ENCODE peak calls at places on chromosomes 16 and 17, in ten cellular contexts. F is cardiac muscle cell, K is mesenchymal stem cell, I is pancreas, M is tibial nerve, E is GM23248, Q is adrenal gland, L is right atrium auricular region, S is sigmoid colon, P is heart right ventricle. R is an unnamed sample. For H3K9me3, the result is how much of the 10 kb centered on the place peaks cover.

GRCh38 chr16:78837706-78838105 is 738.3 kb downstream of the WWOX start:
- DNase-seq in F (no peak), K (no peak), I (no peak), M (no peak), E (no peak), Q (no peak), L (no peak), S (no peak), P (no peak), R (no peak)

GRCh38 chr17:40519089-40519775 is 17.8 kb upstream of the TNS4 start:
- DNase-seq in F (no peak), K (no peak), I (no peak), M (no peak), E (no peak), Q (no peak), L (no peak), S (peak), P (no peak), R (peak)

GRCh38 chr16:85479972-85480726 is 133.0 kb upstream of the GSE1 start:
- DNase-seq in F (no peak), K (no peak), I (no peak), M (no peak), E (no peak), Q (no peak), L (no peak), S (no peak), P (no peak), R (no peak)

GRCh38 chr16:70746040-70746707 is 54.8 kb downstream of the VAC14 start:
- DNase-seq in F (peak), K (peak), I (peak), M (no peak), E (peak), Q (peak), L (peak), S (peak), P (peak), R (peak)

GRCh38 chr16:30569746-30570325 is 1.7 kb downstream of the ZNF688 start:
- DNase-seq in F (no peak), K (no peak), I (no peak), M (no peak), E (no peak), Q (no peak), L (no peak), S (no peak), P (no peak), R (no peak)

GRCh38 chr17:2594657-2595085 is 1.2 kb downstream of the PAFAH1B1 start:
- DNase-seq in F (peak), K (no peak), I (no peak), M (no peak), E (peak), Q (no peak), L (no peak), S (no peak), P (no peak), R (no peak)

GRCh38 chr17:64077409-64077808 is 52.5 kb downstream of the ERN1 start:
- DNase-seq in F (no peak), K (no peak), I (no peak), M (no peak), E (peak), Q (no peak), L (no peak), S (no peak), P (no peak), R (peak)

GRCh38 chr16:35745821-35746248 is 2286.4 kb downstream of the TP53TG3F start:
- DNase-seq in F (no peak), K (no peak), I (no peak), M (no peak), E (no peak), Q (no peak), L (peak), S (no peak), P (no peak), R (no peak)

GRCh38 chr17:81429353-81429774 is 34.1 kb downstream of the BAHCC1 start:
- DNase-seq in F (peak), K (no peak), I (peak), M (peak), E (peak), Q (peak), L (peak), S (peak), P (peak), R (peak)

GRCh38 chr17:47305302-47305923 is 18.3 kb upstream of the EFCAB13 start:
- DNase-seq in F (peak), K (peak), I (no peak), M (no peak), E (peak), Q (no peak), L (no peak), S (no peak), P (no peak), R (no peak)

GRCh38 chr17:65696739-65697394 is 135.4 kb upstream of the AXIN2 start:
- DNase-seq in F (peak), K (peak), I (no peak), M (no peak), E (peak), Q (no peak), L (no peak), S (no peak), P (no peak), R (no peak)

GRCh38 chr16:72974142-72974769 is 73.7 kb downstream of the ZFHX3 start:
- DNase-seq in F (peak), K (no peak), I (peak), M (no peak), E (no peak), Q (peak), L (no peak), S (no peak), P (no peak), R (no peak)

GRCh38 chr17:79740413-79740812 is 9.7 kb downstream of the ENPP7 start:
- DNase-seq in F (peak), K (peak), I (no peak), M (no peak), E (no peak), Q (no peak), L (no peak), S (no peak), P (no peak), R (no peak)

GRCh38 chr16:82763371-82763770 is 136.6 kb downstream of the CDH13 start:
- DNase-seq in F (no peak), K (no peak), I (no peak), M (no peak), E (no peak), Q (no peak), L (no peak), S (no peak), P (no peak), R (no peak)

GRCh38 chr17:79042421-79043190 is 18.6 kb downstream of the C1QTNF1 start:
- DNase-seq in F (peak), K (no peak), I (peak), M (peak), E (peak), Q (peak), L (no peak), S (peak), P (peak), R (peak)

GRCh38 chr16:54034684-54035083 is 251.9 kb downstream of the IRX3 start:
- DNase-seq in F (peak), K (no peak), I (no peak), M (no peak), E (no peak), Q (no peak), L (no peak), S (no peak), P (no peak), R (no peak)

GRCh38 chr17:41800601-41801373 is 11.0 kb downstream of the P3H4 start:
- DNase-seq in F (peak), K (peak), I (no peak), M (no peak), E (peak), Q (no peak), L (no peak), S (peak), P (no peak), R (no peak)

GRCh38 chr17:74528491-74529199 is 2.6 kb downstream of the CD300LB start:
- DNase-seq in F (no peak), K (no peak), I (no peak), M (no peak), E (peak), Q (peak), L (peak), S (peak), P (peak), R (no peak)

GRCh38 chr16:54630284-54630967 is 300.2 kb upstream of the IRX5 start:
- DNase-seq in F (peak), K (no peak), I (no peak), M (no peak), E (peak), Q (no peak), L (peak), S (no peak), P (no peak), R (no peak)

GRCh38 chr16:83968891-83969672 is 1.0 kb downstream of the NECAB2 start:
- DNase-seq in F (no peak), K (no peak), I (no peak), M (no peak), E (no peak), Q (no peak), L (no peak), S (no peak), P (no peak), R (no peak)

GRCh38 chr16:81745704-81746558 is 33.2 kb upstream of the PLCG2 start:
- DNase-seq in F (peak), K (peak), I (peak), M (no peak), E (peak), Q (peak), L (peak), S (peak), P (peak), R (peak)

GRCh38 chr16:72467157-72467759 is 295.3 kb upstream of the PMFBP1 start:
- DNase-seq in F (peak), K (peak), I (no peak), M (no peak), E (peak), Q (no peak), L (no peak), S (no peak), P (no peak), R (no peak)

GRCh38 chr16:88197481-88198456 is 185.0 kb upstream of the ZNF469 start:
- DNase-seq in F (no peak), K (no peak), I (no peak), M (no peak), E (peak), Q (no peak), L (no peak), S (peak), P (no peak), R (no peak)

GRCh38 chr17:33647976-33648375 is 354.9 kb upstream of the ASIC2 start:
- DNase-seq in F (peak), K (peak), I (no peak), M (no peak), E (peak), Q (peak), L (no peak), S (no peak), P (no peak), R (no peak)

GRCh38 chr16:3131755-3132377 is 3.0 kb upstream of the ZNF213 start:
- DNase-seq in F (peak), K (peak), I (no peak), M (no peak), E (peak), Q (peak), L (no peak), S (no peak), P (no peak), R (no peak)

GRCh38 chr17:74042744-74043486 is 160.6 kb upstream of the RPL38 start:
- DNase-seq in F (peak), K (peak), I (no peak), M (no peak), E (peak), Q (peak), L (no peak), S (peak), P (no peak), R (peak)

GRCh38 chr16:20976568-20976967 is 76.0 kb downstream of the LYRM1 start:
- DNase-seq in F (no peak), K (no peak), I (no peak), M (no peak), E (no peak), Q (no peak), L (no peak), S (no peak), P (no peak), R (no peak)

GRCh38 chr16:4797805-4798252 is 2.7 kb downstream of the SMIM22 start:
- DNase-seq in F (no peak), K (no peak), I (no peak), M (no peak), E (no peak), Q (no peak), L (no peak), S (no peak), P (no peak), R (no peak)

GRCh38 chr17:30831257-30831656 is 509 bp upstream of the ATAD5 start:
- DNase-seq in F (no peak), K (no peak), I (no peak), M (no peak), E (peak), Q (no peak), L (no peak), S (no peak), P (no peak), R (no peak)

GRCh38 chr16:50368410-50369132 is at the start of gene BRD7:
- DNase-seq in F (peak), K (peak), I (peak), M (peak), E (peak), Q (peak), L (no peak), S (no peak), P (peak), R (peak)

GRCh38 chr17:63774982-63775290 is 966 bp downstream of the DDX42 start:
- DNase-seq in F (no peak), K (peak), I (no peak), M (no peak), E (peak), Q (no peak), L (no peak), S (no peak), P (no peak), R (no peak)

GRCh38 chr16:86018487-86018886 is 119.5 kb downstream of the IRF8 start:
- DNase-seq in F (peak), K (peak), I (no peak), M (no peak), E (peak), Q (peak), L (peak), S (peak), P (peak), R (peak)

GRCh38 chr17:73901661-73902415 is 257.6 kb upstream of the SDK2 start:
- DNase-seq in F (peak), K (no peak), I (peak), M (no peak), E (peak), Q (peak), L (no peak), S (no peak), P (peak), R (peak)

GRCh38 chr17:42429726-42430464 is 6.8 kb upstream of the CAVIN1 start:
- DNase-seq in F (no peak), K (no peak), I (peak), M (no peak), E (peak), Q (no peak), L (no peak), S (no peak), P (no peak), R (peak)

GRCh38 chr17:42670925-42671657 is 5.7 kb downstream of the PLEKHH3 start:
- DNase-seq in F (no peak), K (no peak), I (peak), M (no peak), E (no peak), Q (no peak), L (no peak), S (no peak), P (no peak), R (no peak)

GRCh38 chr17:16909887-16910286 is 62.0 kb downstream of the TNFRSF13B start:
- DNase-seq in F (no peak), K (no peak), I (no peak), M (no peak), E (no peak), Q (no peak), L (no peak), S (no peak), P (no peak), R (peak)

GRCh38 chr16:2237552-2238395 is 1.5 kb downstream of the DNASE1L2 start:
- DNase-seq in F (no peak), K (no peak), I (no peak), M (no peak), E (no peak), Q (no peak), L (no peak), S (peak), P (no peak), R (no peak)

GRCh38 chr17:27296427-27296979 is 2.6 kb downstream of the WSB1 start:
- DNase-seq in F (peak), K (peak), I (no peak), M (no peak), E (peak), Q (no peak), L (no peak), S (no peak), P (no peak), R (no peak)
- H3K4me3 ChIP-seq in F (peak), K (peak), I (no peak), M (peak), E (peak), Q (no peak), L (peak), S (peak), P (peak), R (peak)

DNA sequence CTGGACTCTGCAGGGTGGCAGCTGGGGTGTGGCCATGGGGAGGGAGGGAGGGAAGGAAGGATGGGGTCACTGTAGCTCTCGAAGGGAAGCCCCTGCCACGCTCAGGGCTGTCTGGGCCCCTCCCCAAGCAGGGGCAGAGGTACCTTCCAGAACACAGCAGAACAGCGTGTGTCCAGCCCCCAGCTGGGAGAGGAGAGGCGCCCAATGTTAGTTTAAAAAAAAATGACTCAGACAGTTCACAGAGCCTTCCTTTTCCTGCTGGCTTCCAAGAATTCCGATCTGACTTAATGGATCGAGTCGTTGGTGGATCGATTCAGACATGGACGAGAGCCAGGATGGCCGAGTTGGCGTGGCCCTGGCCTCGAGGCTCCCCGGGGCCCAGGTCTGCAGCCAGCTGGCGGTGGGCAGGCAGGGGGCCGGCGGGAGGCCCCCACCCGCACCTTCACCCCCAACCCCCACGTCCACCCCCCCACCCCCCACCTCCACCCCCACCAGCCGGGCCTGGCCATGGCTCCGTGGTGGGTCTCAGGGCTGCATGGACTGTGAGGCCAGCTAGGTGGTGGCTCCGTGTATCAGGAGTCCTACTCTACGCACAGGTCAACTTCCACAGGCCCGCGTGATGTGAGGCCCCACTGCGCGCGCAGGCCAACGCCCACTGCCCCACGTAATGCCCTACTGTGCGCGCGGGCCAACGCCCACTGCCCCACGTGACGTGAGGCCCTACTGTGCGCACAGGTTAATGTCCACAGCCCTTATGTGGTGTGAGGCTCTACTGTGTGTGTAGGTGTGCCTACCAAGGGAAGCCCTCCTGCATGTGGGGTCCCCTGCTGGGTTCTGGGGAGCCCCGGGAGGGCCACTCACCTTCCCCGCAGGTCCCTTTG is 21.8 kb downstream of the CACNA1H start:
- DNase-seq in F (no peak), K (peak), I (peak), M (no peak), E (peak), Q (no peak), L (no peak), S (no peak), P (no peak), R (no peak)
- H3K27ac ChIP-seq in F (no peak), K (no peak), I (peak), M (no peak), E (no peak), Q (peak), L (no peak), S (peak), P (no peak), R (no peak)

DNA sequence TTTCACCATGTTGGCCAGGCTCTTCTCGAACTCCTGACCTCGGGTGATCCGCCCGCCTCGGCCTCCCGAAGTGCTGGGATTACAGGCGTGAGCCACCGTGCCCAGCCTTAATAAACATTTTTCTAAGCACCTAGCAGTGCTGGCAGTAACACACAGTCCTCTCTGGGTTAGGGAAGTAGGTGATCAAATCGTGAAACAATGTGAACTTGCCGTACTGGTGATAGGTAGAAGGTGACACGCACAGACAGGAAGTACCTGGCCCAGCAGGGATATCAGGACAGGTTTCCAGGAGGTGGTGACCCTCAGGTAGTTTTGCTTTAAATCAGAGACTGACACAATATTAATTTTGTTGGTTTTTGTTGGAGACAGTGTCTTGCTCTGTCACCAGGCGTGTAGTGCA is 4.5 kb downstream of the PLD2 start:
- DNase-seq in F (no peak), K (no peak), I (no peak), M (no peak), E (no peak), Q (no peak), L (no peak), S (no peak), P (no peak), R (no peak)
- H3K9me3 ChIP-seq in F (under half), K (under half), I (under half), M (under half), E (under half), Q (under half), L (under half), S (under half), P (under half), R (under half)

GRCh38 chr17:57624390-57624789 is 120.7 kb downstream of the CCDC182 start:
- DNase-seq in F (no peak), K (no peak), I (no peak), M (no peak), E (no peak), Q (no peak), L (no peak), S (no peak), P (no peak), R (peak)
- H3K4me3 ChIP-seq in F (no peak), K (no peak), I (no peak), M (no peak), E (no peak), Q (no peak), L (no peak), S (no peak), P (no peak), R (no peak)

GRCh38 chr17:43713494-43714162 is 45.0 kb downstream of the SOST start:
- DNase-seq in F (peak), K (peak), I (peak), M (no peak), E (peak), Q (no peak), L (no peak), S (no peak), P (peak), R (peak)
- H3K27ac ChIP-seq in F (no peak), K (no peak), I (no peak), M (no peak), E (no peak), Q (peak), L (peak), S (no peak), P (peak), R (peak)

GRCh38 chr17:35146214-35146833 is 1.3 kb upstream of the UNC45B start:
- DNase-seq in F (no peak), K (no peak), I (no peak), M (no peak), E (no peak), Q (no peak), L (no peak), S (no peak), P (no peak), R (no peak)

GRCh38 chr17:35152741-35153140 is 5.1 kb downstream of the UNC45B start:
- DNase-seq in F (no peak), K (no peak), I (no peak), M (no peak), E (no peak), Q (no peak), L (no peak), S (no peak), P (no peak), R (no peak)

GRCh38 chr17:35148144-35148543 is 527 bp downstream of the UNC45B start:
- DNase-seq in F (no peak), K (no peak), I (no peak), M (no peak), E (no peak), Q (no peak), L (no peak), S (no peak), P (peak), R (no peak)

GRCh38 chr17:35147313-35147982 is at the start of gene UNC45B:
- DNase-seq in F (no peak), K (no peak), I (no peak), M (no peak), E (no peak), Q (no peak), L (peak), S (no peak), P (peak), R (no peak)

GRCh38 chr17:35149941-35150340 is 2.3 kb downstream of the UNC45B start:
- DNase-seq in F (no peak), K (no peak), I (no peak), M (no peak), E (no peak), Q (no peak), L (no peak), S (no peak), P (no peak), R (no peak)
- H3K9me3 ChIP-seq in F (under half), K (under half), I (under half), M (under half), E (under half), Q (under half), L (under half), S (under half), P (under half), R (under half)

DNA sequence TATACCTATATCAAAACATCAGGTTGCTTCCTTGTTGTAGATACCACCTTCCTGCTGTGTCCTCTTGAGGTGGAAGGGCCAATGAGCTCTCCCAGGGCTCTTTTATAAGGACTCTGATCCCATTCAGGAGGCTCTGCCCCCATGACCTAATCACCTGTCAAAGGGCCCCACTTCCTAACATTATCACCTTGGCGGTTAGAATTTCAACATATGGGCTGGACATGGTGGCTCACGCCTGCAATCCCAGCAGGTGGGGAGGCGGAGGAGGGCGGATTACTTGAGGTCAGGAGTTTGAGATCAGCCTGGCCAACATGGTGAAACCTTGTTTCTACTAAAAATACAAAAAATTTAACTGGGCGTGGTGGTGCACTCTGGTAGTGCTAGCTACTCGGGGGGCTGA is 86.4 kb downstream of the HAPSTR1 start:
- DNase-seq in F (no peak), K (no peak), I (no peak), M (no peak), E (no peak), Q (no peak), L (no peak), S (no peak), P (no peak), R (no peak)
- H3K4me3 ChIP-seq in F (no peak), K (no peak), I (no peak), M (no peak), E (no peak), Q (no peak), L (no peak), S (no peak), P (no peak), R (no peak)